ENCODE peak calls at places on chromosomes 6 and 20, in ten cellular contexts. R is mucosa of descending colon, P is GM10248, T is bronchial epithelial cell, V is BJ, G is fibroblast of villous mesenchyme, D is neural crest cell, I is fibroblast of pulmonary artery, Z is DND-41, S is thoracic aorta. U is an unnamed sample.

GRCh38 chr6:28817808-28818145 is 106.0 kb downstream of the TRIM27 start:
- DNase-seq in R (no peak), P (no peak), T (no peak), V (no peak), G (no peak), D (no peak), I (no peak), Z (no peak), S (no peak), U (peak; percentile 49)

GRCh38 chr20:6007094-6007528 is 46.7 kb downstream of the LRRN4 start:
- DNase-seq in R (no peak), P (no peak), T (peak; percentile 23), V (no peak), G (peak; percentile 11), D (no peak), I (no peak), Z (peak; percentile 19), S (no peak), U (peak; percentile 18)

GRCh38 chr20:1863296-1863695 is 31.9 kb upstream of the SIRPA start:
- DNase-seq in R (no peak), P (no peak), T (no peak), V (no peak), G (no peak), D (no peak), I (no peak), Z (no peak), S (no peak), U (peak; percentile 14)

GRCh38 chr6:28537509-28538140 is 11.9 kb downstream of the GPX5 start:
- DNase-seq in R (no peak), P (no peak), T (peak; percentile 47), V (no peak), G (no peak), D (no peak), I (no peak), Z (no peak), S (no peak), U (peak; percentile 38)

GRCh38 chr6:4270799-4271198 is 135.4 kb upstream of the ECI2 start:
- DNase-seq in R (no peak), P (no peak), T (peak; percentile 79), V (no peak), G (no peak), D (no peak), I (peak; percentile 49), Z (no peak), S (no peak), U (peak; percentile 71)

GRCh38 chr6:149915970-149916865 is 6.7 kb downstream of the RAET1G start:
- DNase-seq in R (no peak), P (no peak), T (no peak), V (no peak), G (no peak), D (no peak), I (no peak), Z (no peak), S (no peak), U (no peak)

GRCh38 chr20:49303211-49303610 is 25.4 kb upstream of the ZNFX1 start:
- DNase-seq in R (no peak), P (no peak), T (no peak), V (peak; percentile 39), G (peak; percentile 46), D (no peak), I (peak; percentile 55), Z (no peak), S (no peak), U (no peak)

GRCh38 chr6:44512868-44513641 is 125.5 kb downstream of the CDC5L start:
- DNase-seq in R (no peak), P (no peak), T (peak; percentile 47), V (no peak), G (no peak), D (no peak), I (peak; percentile 32), Z (no peak), S (no peak), U (no peak)

GRCh38 chr20:22070546-22070945 is 365.1 kb downstream of the PAX1 start:
- DNase-seq in R (no peak), P (no peak), T (no peak), V (no peak), G (no peak), D (no peak), I (no peak), Z (no peak), S (no peak), U (no peak)

GRCh38 chr6:170124836-170125235 is 166.0 kb downstream of the DLL1 start:
- DNase-seq in R (no peak), P (no peak), T (peak; percentile 93), V (no peak), G (no peak), D (no peak), I (no peak), Z (no peak), S (no peak), U (peak; percentile 54)

GRCh38 chr20:53678990-53679596 is 85.5 kb upstream of the ZNF217 start:
- DNase-seq in R (no peak), P (no peak), T (no peak), V (no peak), G (peak; percentile 76), D (no peak), I (peak; percentile 53), Z (no peak), S (no peak), U (no peak)

GRCh38 chr6:129359811-129360787 is 349.9 kb downstream of the ARHGAP18 start:
- DNase-seq in R (no peak), P (no peak), T (no peak), V (peak; percentile 37), G (peak; percentile 17), D (no peak), I (no peak), Z (no peak), S (no peak), U (no peak)

GRCh38 chr6:117484052-117484646 is 1.7 kb downstream of the DCBLD1 start:
- DNase-seq in R (no peak), P (no peak), T (no peak), V (no peak), G (no peak), D (no peak), I (no peak), Z (no peak), S (no peak), U (no peak)

GRCh38 chr6:126308367-126308766 is 31.5 kb upstream of the CENPW start:
- DNase-seq in R (no peak), P (no peak), T (no peak), V (no peak), G (peak; percentile 29), D (no peak), I (no peak), Z (no peak), S (no peak), U (no peak)

GRCh38 chr6:110681543-110682459 is 133.5 kb downstream of the CDK19 start:
- DNase-seq in R (no peak), P (no peak), T (no peak), V (no peak), G (no peak), D (no peak), I (no peak), Z (no peak), S (no peak), U (no peak)

GRCh38 chr6:56593801-56594318 is 48.8 kb downstream of the DST start:
- DNase-seq in R (no peak), P (peak; percentile 70), T (no peak), V (no peak), G (no peak), D (no peak), I (peak; percentile 22), Z (no peak), S (no peak), U (no peak)

GRCh38 chr6:37501632-37502466 is 2.2 kb upstream of the CCDC167 start:
- DNase-seq in R (no peak), P (no peak), T (no peak), V (no peak), G (no peak), D (no peak), I (no peak), Z (peak; percentile 44), S (no peak), U (no peak)

GRCh38 chr6:20403766-20404640 is 2.3 kb downstream of the E2F3 start:
- DNase-seq in R (no peak), P (peak; percentile 42), T (peak; percentile 55), V (no peak), G (peak; percentile 64), D (peak; percentile 55), I (peak; percentile 67), Z (peak; percentile 79), S (no peak), U (peak; percentile 60)

GRCh38 chr6:148491638-148492210 is 149.1 kb downstream of the SASH1 start:
- DNase-seq in R (no peak), P (no peak), T (no peak), V (no peak), G (no peak), D (no peak), I (no peak), Z (no peak), S (no peak), U (no peak)

DNA sequence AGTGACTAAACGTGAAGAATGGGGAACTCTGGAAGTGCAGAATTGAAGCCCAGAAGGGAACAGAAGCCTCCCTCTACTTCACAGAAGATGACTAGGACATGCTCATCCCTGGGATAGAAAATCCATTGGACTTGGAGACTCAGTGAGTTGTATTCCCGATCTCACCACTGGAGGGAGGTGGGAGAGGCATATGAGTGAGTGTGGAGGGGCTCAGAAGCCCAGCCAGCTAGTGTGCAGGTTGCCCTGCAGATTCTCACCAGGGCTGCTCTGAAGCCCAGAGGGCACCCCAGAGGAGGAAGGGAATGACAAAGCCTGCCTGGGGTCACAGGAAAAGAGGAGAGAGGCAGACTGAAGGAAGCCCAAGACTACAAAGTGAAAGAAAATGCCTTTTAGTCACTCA is 42.1 kb upstream of the HLA-E start:
- DNase-seq in R (no peak), P (no peak), T (peak; percentile 18), V (no peak), G (no peak), D (no peak), I (no peak), Z (no peak), S (no peak), U (peak; percentile 23)
- TF ChIP-seq CTCF in R (no peak), P (no peak), T (peak; percentile 17), V (peak; percentile 42), G (peak; percentile 59), D (peak; percentile 36), I (peak; percentile 37), Z (peak; percentile 35), S (no peak), U (no peak)

GRCh38 chr20:62363920-62364851 is 2.9 kb downstream of the LAMA5 start:
- DNase-seq in R (peak; percentile 48), P (no peak), T (no peak), V (no peak), G (peak; percentile 56), D (no peak), I (peak; percentile 68), Z (no peak), S (no peak), U (peak; percentile 36)
- TF ChIP-seq CTCF in R (no peak), P (no peak), T (no peak), V (no peak), G (no peak), D (no peak), I (no peak), Z (no peak), S (no peak), U (no peak)

GRCh38 chr6:70375882-70376281 is 37.4 kb upstream of the FAM135A start:
- DNase-seq in R (no peak), P (no peak), T (no peak), V (no peak), G (no peak), D (no peak), I (no peak), Z (no peak), S (no peak), U (peak; percentile 27)
- TF ChIP-seq CTCF in R (no peak), P (no peak), T (peak; percentile 10), V (peak; percentile 9), G (peak; percentile 38), D (peak; percentile 28), I (peak; percentile 19), Z (peak; percentile 56), S (no peak), U (no peak)

GRCh38 chr20:8540466-8540865 is 408.4 kb downstream of the PLCB1 start:
- DNase-seq in R (no peak), P (no peak), T (no peak), V (no peak), G (no peak), D (no peak), I (no peak), Z (no peak), S (no peak), U (no peak)
- TF ChIP-seq CTCF in R (no peak), P (no peak), T (no peak), V (no peak), G (no peak), D (no peak), I (no peak), Z (no peak), S (no peak), U (no peak)